ENCODE peak calls at places on chromosome 15, in ten cellular contexts. H is NCI-H1694; Q is A172; I is stimulated activated CD4-positive, alpha-beta T cell treated with anti-CD3 and anti-CD28 coated beads, TNF-alpha, amount 100 ng/mL, for 4 hours; X is PC-3; T is astrocyte of the spinal cord; R is stimulated activated CD8-positive, alpha-beta memory T cell treated with anti-CD3 and anti-CD28 coated beads, Interleukin-2, amount 100 ng/mL, for 48 hours; D is heart right ventricle; B is aorta; M is fibroblast of villous mesenchyme. E is an unnamed sample.

GRCh38 chr15:56322444-56322843 is 42.8 kb upstream of the TEX9 start:
- DNase-seq in I (no peak), R (no peak), Q (no peak), H (no peak), X (no peak), T (no peak), D (no peak), B (no peak), M (no peak), E (no peak)

GRCh38 chr15:29571728-29572454 is 250.4 kb downstream of the TJP1 start:
- DNase-seq in T (peak), Q (no peak), R (no peak), M (no peak), B (no peak), D (no peak), H (no peak), I (no peak), X (peak), E (no peak)

GRCh38 chr15:67039349-67040075 is 25.9 kb upstream of the SMAD3 start:
- DNase-seq in B (no peak), D (no peak), X (peak), R (no peak), Q (no peak), M (no peak), T (no peak), I (no peak), H (no peak), E (no peak)

GRCh38 chr15:44713006-44713966 is 2.0 kb downstream of the B2M start:
- DNase-seq in I (no peak), T (peak), M (peak), X (peak), R (no peak), D (no peak), Q (no peak), H (peak), B (no peak), E (no peak)

GRCh38 chr15:101481381-101481705 is 8.2 kb downstream of the PCSK6 start:
- DNase-seq in R (no peak), X (no peak), I (no peak), H (no peak), M (no peak), T (no peak), Q (no peak), D (no peak), B (no peak), E (no peak)

GRCh38 chr15:50594311-50594710 is 47.8 kb upstream of the USP50 start:
- DNase-seq in I (no peak), H (no peak), R (no peak), T (no peak), Q (no peak), D (no peak), B (no peak), M (no peak), X (no peak), E (no peak)

GRCh38 chr15:64837502-64837901 is 4.2 kb upstream of the PLEKHO2 start:
- DNase-seq in I (no peak), T (no peak), H (no peak), R (no peak), D (no peak), X (no peak), B (no peak), M (no peak), Q (no peak), E (peak)

GRCh38 chr15:101108791-101109190 is 143.1 kb downstream of the CHSY1 start:
- DNase-seq in H (no peak), I (no peak), D (no peak), R (no peak), B (no peak), Q (no peak), M (no peak), X (no peak), T (no peak), E (no peak)

GRCh38 chr15:63156086-63156707 is 1.1 kb downstream of the RPS27L start:
- DNase-seq in Q (peak), D (no peak), B (no peak), T (peak), I (no peak), H (no peak), X (peak), R (no peak), M (no peak), E (no peak)

GRCh38 chr15:23629234-23629805 is 18.3 kb downstream of the MAGEL2 start:
- DNase-seq in M (no peak), D (no peak), T (no peak), H (peak), R (no peak), X (peak), B (no peak), Q (peak), I (no peak), E (no peak)

GRCh38 chr15:80660114-80660513 is 35.0 kb upstream of the ABHD17C start:
- DNase-seq in R (no peak), B (no peak), M (peak), Q (no peak), D (no peak), T (peak), I (no peak), H (no peak), X (peak), E (no peak)

GRCh38 chr15:96170616-96171270 is 159.8 kb upstream of the NR2F2 start:
- DNase-seq in H (no peak), R (no peak), I (no peak), Q (no peak), M (no peak), X (no peak), T (no peak), D (no peak), B (no peak), E (no peak)

GRCh38 chr15:90562669-90563068 is 32.9 kb downstream of the CRTC3 start:
- DNase-seq in H (no peak), X (no peak), M (no peak), B (no peak), Q (no peak), T (no peak), D (no peak), R (no peak), I (no peak), E (no peak)

GRCh38 chr15:85463273-85463937 is 83.0 kb downstream of the AKAP13 start:
- DNase-seq in X (no peak), D (no peak), T (no peak), H (no peak), R (no peak), B (no peak), I (no peak), M (no peak), Q (no peak), E (no peak)

GRCh38 chr15:52980446-52980845 is 190.3 kb upstream of the ONECUT1 start:
- DNase-seq in M (no peak), D (no peak), Q (no peak), H (no peak), T (no peak), B (no peak), X (no peak), I (no peak), R (no peak), E (no peak)

GRCh38 chr15:39051931-39052705 is 487.5 kb upstream of the RASGRP1 start:
- DNase-seq in T (no peak), I (no peak), B (no peak), Q (no peak), M (no peak), R (no peak), X (no peak), D (no peak), H (peak), E (no peak)

GRCh38 chr15:73573572-73573971 is 59.6 kb downstream of the NPTN start:
- DNase-seq in H (no peak), D (peak), M (peak), X (peak), I (no peak), T (peak), B (no peak), Q (no peak), R (no peak), E (no peak)

GRCh38 chr15:83871808-83872559 is 218.1 kb downstream of the ADAMTSL3 start:
- DNase-seq in D (no peak), X (peak), Q (peak), H (no peak), B (no peak), T (peak), M (peak), I (no peak), R (no peak), E (no peak)

GRCh38 chr15:50506121-50506520 is 40.3 kb downstream of the USP50 start:
- DNase-seq in X (no peak), D (no peak), H (no peak), M (peak), B (no peak), Q (no peak), I (no peak), T (no peak), R (no peak), E (no peak)

GRCh38 chr15:70466895-70467529 is 296.3 kb downstream of the UACA start:
- DNase-seq in X (peak), D (peak), R (no peak), M (peak), T (peak), I (no peak), Q (peak), B (peak), H (peak), E (peak)

GRCh38 chr15:69983696-69984265 is 113.9 kb downstream of the TLE3 start:
- DNase-seq in D (no peak), Q (peak), X (peak), M (no peak), T (no peak), R (no peak), I (no peak), H (no peak), B (no peak), E (no peak)

GRCh38 chr15:45548753-45549520 is 26.4 kb upstream of the SLC30A4 start:
- DNase-seq in T (no peak), B (no peak), M (peak), X (no peak), I (no peak), R (no peak), D (no peak), H (no peak), Q (peak), E (no peak)

E was measured in HL-60.